ENCODE peak calls at places on chromosomes 4 and X, in five cellular contexts. One of them, this sample, is unnamed.

GRCh38 chr4:168722391-168722790 is 225.5 kb downstream of the PALLD start:
- DNase-seq in HEK293T: no peak
- DNase-seq in IMR-90: no peak
- DNase-seq in GM12878: no peak
- DNase-seq in K562: no peak
- DNase-seq in this sample: no peak

GRCh38 chrX:11533211-11533651 is 132.5 kb downstream of the ARHGAP6 start:
- DNase-seq in HEK293T: peak
- DNase-seq in IMR-90: peak
- DNase-seq in GM12878: peak
- DNase-seq in K562: peak
- DNase-seq in this sample: peak

GRCh38 chr4:28287837-28288236 is 1427.2 kb downstream of the STIM2 start:
- DNase-seq in HEK293T: no peak
- DNase-seq in IMR-90: peak
- DNase-seq in GM12878: no peak
- DNase-seq in K562: no peak
- DNase-seq in this sample: peak

GRCh38 chrX:44946771-44947170 is 73.8 kb downstream of the KDM6A start:
- DNase-seq in HEK293T: no peak
- DNase-seq in IMR-90: peak
- DNase-seq in GM12878: no peak
- DNase-seq in K562: no peak
- DNase-seq in this sample: no peak

GRCh38 chrX:21996872-21997271 is 35.3 kb upstream of the PHEX start:
- DNase-seq in HEK293T: no peak
- DNase-seq in IMR-90: peak
- DNase-seq in GM12878: no peak
- DNase-seq in K562: peak
- DNase-seq in this sample: peak

GRCh38 chr4:182863501-182863900 is 53.7 kb downstream of the DCTD start:
- DNase-seq in HEK293T: no peak
- DNase-seq in IMR-90: no peak
- DNase-seq in GM12878: no peak
- DNase-seq in K562: no peak
- DNase-seq in this sample: no peak

GRCh38 chr4:8368061-8368481 is 72.5 kb downstream of the ACOX3 start:
- DNase-seq in HEK293T: no peak
- DNase-seq in IMR-90: no peak
- DNase-seq in GM12878: no peak
- DNase-seq in K562: no peak
- DNase-seq in this sample: no peak

GRCh38 chr4:172692701-172693100 is 475.9 kb upstream of the GALNT7 start:
- DNase-seq in HEK293T: no peak
- DNase-seq in IMR-90: no peak
- DNase-seq in GM12878: no peak
- DNase-seq in K562: no peak
- DNase-seq in this sample: no peak

GRCh38 chr4:75497133-75497532 is 17.1 kb downstream of the RCHY1 start:
- DNase-seq in HEK293T: no peak
- DNase-seq in IMR-90: peak
- DNase-seq in GM12878: no peak
- DNase-seq in K562: no peak
- DNase-seq in this sample: no peak

GRCh38 chrX:42751573-42751972 is 26.4 kb downstream of the PPP1R2C start:
- DNase-seq in HEK293T: no peak
- DNase-seq in IMR-90: peak
- DNase-seq in GM12878: no peak
- DNase-seq in K562: no peak
- DNase-seq in this sample: no peak

GRCh38 chrX:17738002-17738713 is 865 bp downstream of the SCML1 start:
- DNase-seq in HEK293T: peak
- DNase-seq in IMR-90: peak
- DNase-seq in GM12878: no peak
- DNase-seq in K562: no peak
- DNase-seq in this sample: peak

GRCh38 chrX:31580726-31581125 is 508.9 kb upstream of the FTHL17 start:
- DNase-seq in HEK293T: no peak
- DNase-seq in IMR-90: peak
- DNase-seq in GM12878: no peak
- DNase-seq in K562: no peak
- DNase-seq in this sample: no peak

GRCh38 chrX:13000311-13000811 is 25.5 kb downstream of the TMSB4X start:
- DNase-seq in HEK293T: no peak
- DNase-seq in IMR-90: no peak
- DNase-seq in GM12878: peak
- DNase-seq in K562: no peak
- DNase-seq in this sample: no peak

GRCh38 chr4:159227984-159228383 is 125.1 kb downstream of the RAPGEF2 start:
- DNase-seq in HEK293T: no peak
- DNase-seq in IMR-90: peak
- DNase-seq in GM12878: no peak
- DNase-seq in K562: no peak
- DNase-seq in this sample: peak

GRCh38 chrX:56563231-56564116 is at the start of gene UBQLN2:
- DNase-seq in HEK293T: peak
- DNase-seq in IMR-90: peak
- DNase-seq in GM12878: no peak
- DNase-seq in K562: peak
- DNase-seq in this sample: no peak

GRCh38 chr4:89298788-89299152 is 8.8 kb downstream of the GPRIN3 start:
- DNase-seq in HEK293T: peak
- DNase-seq in IMR-90: no peak
- DNase-seq in GM12878: no peak
- DNase-seq in K562: no peak
- DNase-seq in this sample: no peak

GRCh38 chrX:131262738-131263679 is 26.1 kb downstream of the IGSF1 start:
- DNase-seq in HEK293T: peak
- DNase-seq in IMR-90: no peak
- DNase-seq in GM12878: no peak
- DNase-seq in K562: peak
- DNase-seq in this sample: peak

GRCh38 chr4:53527342-53527741 is 63.9 kb downstream of the LNX1 start:
- DNase-seq in HEK293T: no peak
- DNase-seq in IMR-90: no peak
- DNase-seq in GM12878: no peak
- DNase-seq in K562: no peak
- DNase-seq in this sample: no peak

GRCh38 chr4:100796333-100796732 is 278.5 kb upstream of the EMCN start:
- DNase-seq in HEK293T: no peak
- DNase-seq in IMR-90: no peak
- DNase-seq in GM12878: no peak
- DNase-seq in K562: no peak
- DNase-seq in this sample: no peak

GRCh38 chrX:115264009-115264408 is 25.5 kb upstream of the LUZP4 start:
- DNase-seq in HEK293T: no peak
- DNase-seq in IMR-90: no peak
- DNase-seq in GM12878: no peak
- DNase-seq in K562: no peak
- DNase-seq in this sample: no peak

GRCh38 chrX:115266300-115266699 is 23.2 kb upstream of the LUZP4 start:
- DNase-seq in HEK293T: no peak
- DNase-seq in IMR-90: no peak
- DNase-seq in GM12878: no peak
- DNase-seq in K562: no peak
- DNase-seq in this sample: no peak

GRCh38 chrX:115268421-115268820 is 21.1 kb upstream of the LUZP4 start:
- DNase-seq in HEK293T: peak
- DNase-seq in IMR-90: peak
- DNase-seq in GM12878: no peak
- DNase-seq in K562: no peak
- DNase-seq in this sample: peak
- TF ChIP-seq BHLHE40 in HEK293T: no peak
- TF ChIP-seq BHLHE40 in IMR-90: no peak
- TF ChIP-seq BHLHE40 in GM12878: no peak
- TF ChIP-seq BHLHE40 in K562: no peak
- TF ChIP-seq BHLHE40 in this sample: no peak

DNA sequence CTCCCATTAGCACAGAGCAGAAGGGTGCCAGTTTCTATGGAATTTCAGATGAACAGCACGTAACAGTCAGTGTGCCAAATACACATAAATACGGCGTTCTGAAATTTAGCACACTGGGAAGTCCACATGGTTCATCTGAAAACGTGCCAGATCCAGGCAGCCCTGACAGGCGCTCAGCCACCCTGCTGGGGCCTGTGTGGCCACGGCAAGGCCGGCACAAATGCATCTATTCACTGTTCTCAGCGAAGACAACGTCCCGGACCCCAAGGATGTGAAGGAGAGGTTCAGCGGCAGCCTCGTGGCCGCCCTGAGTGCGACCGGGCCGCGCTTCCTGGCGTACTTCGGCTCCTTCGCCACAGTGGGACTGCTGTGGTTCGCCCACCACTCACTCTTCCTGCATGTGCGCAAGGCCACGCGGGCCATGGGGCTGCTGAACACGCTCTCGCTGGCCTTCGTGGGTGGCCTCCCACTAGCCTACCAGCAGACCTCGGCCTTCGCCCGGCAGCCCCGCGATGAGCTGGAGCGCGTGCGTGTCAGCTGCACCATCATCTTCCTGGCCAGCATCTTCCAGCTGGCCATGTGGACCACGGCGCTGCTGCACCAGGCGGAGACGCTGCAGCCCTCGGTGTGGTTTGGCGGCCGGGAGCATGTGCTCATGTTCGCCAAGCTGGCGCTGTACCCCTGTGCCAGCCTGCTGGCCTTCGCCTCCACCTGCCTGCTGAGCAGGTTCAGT is 15.6 kb downstream of the DGKQ start:
- DNase-seq in HEK293T: no peak
- DNase-seq in IMR-90: no peak
- DNase-seq in GM12878: no peak
- DNase-seq in K562: no peak
- DNase-seq in this sample: no peak
- TF ChIP-seq BHLHE40 in HEK293T: no peak
- TF ChIP-seq BHLHE40 in IMR-90: no peak
- TF ChIP-seq BHLHE40 in GM12878: no peak
- TF ChIP-seq BHLHE40 in K562: no peak
- TF ChIP-seq BHLHE40 in this sample: no peak

DNA sequence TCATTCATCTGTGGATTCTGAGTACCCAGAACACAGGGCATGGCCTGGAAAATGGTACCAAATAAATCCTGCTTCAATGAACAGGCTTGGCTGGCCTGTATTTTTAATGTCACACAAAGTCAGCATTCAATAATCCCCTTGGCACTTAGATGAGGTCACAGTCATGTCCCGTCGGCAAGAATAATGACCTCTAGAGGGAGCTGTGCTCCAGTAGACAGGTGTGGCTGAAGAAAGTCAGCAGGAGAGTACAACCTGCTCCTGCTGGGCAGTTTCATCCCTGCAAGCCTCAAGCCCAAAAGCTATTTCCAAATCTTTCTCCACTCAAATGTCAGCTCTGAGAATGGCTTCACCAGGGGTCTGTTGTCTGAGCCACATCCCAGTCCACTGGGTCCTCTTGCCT is 404.0 kb upstream of the F9 start:
- DNase-seq in HEK293T: peak
- DNase-seq in IMR-90: no peak
- DNase-seq in GM12878: no peak
- DNase-seq in K562: peak
- DNase-seq in this sample: no peak
- TF ChIP-seq BHLHE40 in HEK293T: no peak
- TF ChIP-seq BHLHE40 in IMR-90: no peak
- TF ChIP-seq BHLHE40 in GM12878: no peak
- TF ChIP-seq BHLHE40 in K562: no peak
- TF ChIP-seq BHLHE40 in this sample: no peak

GRCh38 chr4:143262838-143263237 is 73.8 kb upstream of the GAB1 start:
- DNase-seq in HEK293T: no peak
- DNase-seq in IMR-90: no peak
- DNase-seq in GM12878: no peak
- DNase-seq in K562: no peak
- DNase-seq in this sample: no peak
- TF ChIP-seq BHLHE40 in HEK293T: no peak
- TF ChIP-seq BHLHE40 in IMR-90: no peak
- TF ChIP-seq BHLHE40 in GM12878: no peak
- TF ChIP-seq BHLHE40 in K562: no peak
- TF ChIP-seq BHLHE40 in this sample: no peak

GRCh38 chr4:180350866-180351350 is 1892.3 kb upstream of the TENM3 start:
- DNase-seq in HEK293T: no peak
- DNase-seq in IMR-90: peak
- DNase-seq in GM12878: no peak
- DNase-seq in K562: no peak
- DNase-seq in this sample: no peak
- TF ChIP-seq BHLHE40 in HEK293T: no peak
- TF ChIP-seq BHLHE40 in IMR-90: no peak
- TF ChIP-seq BHLHE40 in GM12878: no peak
- TF ChIP-seq BHLHE40 in K562: no peak
- TF ChIP-seq BHLHE40 in this sample: no peak

GRCh38 chr4:38784141-38784540 is 1.4 kb upstream of the TLR10 start:
- DNase-seq in HEK293T: no peak
- DNase-seq in IMR-90: no peak
- DNase-seq in GM12878: no peak
- DNase-seq in K562: no peak
- DNase-seq in this sample: no peak
- TF ChIP-seq BHLHE40 in HEK293T: no peak
- TF ChIP-seq BHLHE40 in IMR-90: no peak
- TF ChIP-seq BHLHE40 in GM12878: no peak
- TF ChIP-seq BHLHE40 in K562: no peak
- TF ChIP-seq BHLHE40 in this sample: no peak

GRCh38 chr4:116501954-116502353 is 583.4 kb downstream of the TRAM1L1 start:
- DNase-seq in HEK293T: peak
- DNase-seq in IMR-90: no peak
- DNase-seq in GM12878: no peak
- DNase-seq in K562: no peak
- DNase-seq in this sample: no peak
- TF ChIP-seq BHLHE40 in HEK293T: no peak
- TF ChIP-seq BHLHE40 in IMR-90: no peak
- TF ChIP-seq BHLHE40 in GM12878: no peak
- TF ChIP-seq BHLHE40 in K562: no peak
- TF ChIP-seq BHLHE40 in this sample: no peak

GRCh38 chr4:3527914-3528876 is 4.0 kb downstream of the LRPAP1 start:
- DNase-seq in HEK293T: no peak
- DNase-seq in IMR-90: no peak
- DNase-seq in GM12878: no peak
- DNase-seq in K562: no peak
- DNase-seq in this sample: no peak

GRCh38 chr4:3531306-3531886 is 826 bp downstream of the LRPAP1 start:
- DNase-seq in HEK293T: no peak
- DNase-seq in IMR-90: no peak
- DNase-seq in GM12878: no peak
- DNase-seq in K562: no peak
- DNase-seq in this sample: no peak

GRCh38 chr4:3530663-3531254 is 1.5 kb downstream of the LRPAP1 start:
- DNase-seq in HEK293T: no peak
- DNase-seq in IMR-90: no peak
- DNase-seq in GM12878: no peak
- DNase-seq in K562: no peak
- DNase-seq in this sample: no peak

GRCh38 chr4:3530051-3530450 is 2.2 kb downstream of the LRPAP1 start:
- DNase-seq in HEK293T: no peak
- DNase-seq in IMR-90: no peak
- DNase-seq in GM12878: no peak
- DNase-seq in K562: no peak
- DNase-seq in this sample: no peak

DNA sequence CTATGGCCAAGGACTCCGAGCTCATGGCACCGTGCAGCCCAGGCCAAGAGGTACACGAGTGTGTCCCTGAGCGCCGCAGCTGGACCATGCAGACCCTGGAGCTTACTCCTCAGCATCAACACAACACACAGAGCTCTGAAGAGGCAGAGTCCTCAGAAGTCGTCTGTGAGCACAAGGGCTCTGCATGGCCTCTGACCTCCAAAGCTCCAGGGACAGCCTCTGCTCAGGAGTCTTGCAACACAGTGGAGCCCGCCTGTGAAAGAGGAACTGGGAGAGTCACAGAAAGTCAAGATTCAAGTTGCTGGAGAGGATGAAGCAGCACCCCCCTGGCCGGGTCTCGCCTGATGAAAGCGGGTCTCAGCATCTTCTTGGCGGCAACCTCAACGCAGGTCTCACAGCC is 2.9 kb downstream of the LRPAP1 start:
- DNase-seq in HEK293T: no peak
- DNase-seq in IMR-90: no peak
- DNase-seq in GM12878: no peak
- DNase-seq in K562: no peak
- DNase-seq in this sample: no peak
- TF ChIP-seq BHLHE40 in HEK293T: no peak
- TF ChIP-seq BHLHE40 in IMR-90: no peak
- TF ChIP-seq BHLHE40 in GM12878: no peak
- TF ChIP-seq BHLHE40 in K562: no peak
- TF ChIP-seq BHLHE40 in this sample: no peak